ENCODE peak calls at places on chromosomes 11 and 22, in seven cellular contexts. G, P, I, Z, N, X and M are unnamed samples.
A peak's percentile ranks its signal among the peaks of the same experiment; 100 is the strongest.

GRCh38 chr11:68643576-68643975 is 40.8 kb upstream of the GAL start:
- DNase-seq in N (peak; percentile 41), P (no peak), G (no peak), X (no peak), I (no peak), Z (no peak), M (no peak)

GRCh38 chr11:74443071-74443864 is 24.1 kb downstream of the KCNE3 start:
- DNase-seq in G (no peak), Z (no peak), I (no peak), X (peak; percentile 66), P (no peak), N (peak; percentile 27), M (no peak)

GRCh38 chr11:19258651-19259230 is 18.0 kb upstream of the E2F8 start:
- DNase-seq in P (no peak), G (no peak), Z (no peak), I (no peak), X (no peak), N (no peak), M (no peak)

GRCh38 chr11:95680169-95680929 is 109.2 kb downstream of the FAM76B start:
- DNase-seq in Z (no peak), I (no peak), X (no peak), N (peak; percentile 86), P (no peak), G (no peak), M (no peak)

GRCh38 chr11:12889243-12889642 is 119.9 kb upstream of the RASSF10 start:
- DNase-seq in I (peak; percentile 82), P (peak; percentile 60), N (peak; percentile 88), Z (peak; percentile 58), X (no peak), G (no peak), M (peak; percentile 86)

GRCh38 chr11:119919656-119920055 is 190.7 kb upstream of the NECTIN1 start:
- DNase-seq in N (no peak), Z (no peak), G (no peak), P (no peak), X (no peak), I (no peak), M (no peak)

GRCh38 chr22:39153220-39153860 is 860 bp upstream of the CBX7 start:
- DNase-seq in N (no peak), I (peak; percentile 72), Z (no peak), P (no peak), G (no peak), X (no peak), M (no peak)

GRCh38 chr11:129440028-129440630 is 64.5 kb downstream of the BARX2 start:
- DNase-seq in X (peak; percentile 95), I (no peak), G (no peak), Z (no peak), P (no peak), N (no peak), M (no peak)

GRCh38 chr11:92159931-92160330 is 64.7 kb upstream of the FAT3 start:
- DNase-seq in Z (no peak), X (no peak), N (no peak), I (no peak), P (no peak), G (no peak), M (no peak)

GRCh38 chr11:2932850-2933251 is 3.6 kb upstream of the PHLDA2 start:
- DNase-seq in P (no peak), N (no peak), I (peak; percentile 60), G (no peak), Z (no peak), X (no peak), M (no peak)

GRCh38 chr11:27296406-27296994 is 66.5 kb downstream of the CCDC34 start:
- DNase-seq in G (no peak), P (no peak), Z (no peak), X (peak; percentile 52), I (no peak), N (peak; percentile 72), M (no peak)

GRCh38 chr22:37080438-37080837 is 28.9 kb downstream of the KCTD17 start:
- DNase-seq in Z (no peak), I (no peak), P (no peak), N (no peak), G (no peak), X (no peak), M (no peak)

GRCh38 chr11:76685237-76685636 is 14.7 kb upstream of the LRRC32 start:
- DNase-seq in P (no peak), G (no peak), Z (no peak), X (no peak), N (no peak), I (no peak), M (no peak)

GRCh38 chr11:73856001-73856663 is 20.5 kb downstream of the COA4 start:
- DNase-seq in I (no peak), N (no peak), P (no peak), Z (no peak), X (no peak), G (no peak), M (no peak)

GRCh38 chr11:115132829-115133228 is 371.4 kb downstream of the CADM1 start:
- DNase-seq in I (no peak), X (no peak), P (no peak), G (no peak), Z (no peak), N (no peak), M (no peak)
- TF ChIP-seq CTCF in I (no peak), X (no peak), P (no peak), G (peak; percentile 41), Z (peak; percentile 7), N (no peak), M (no peak)

GRCh38 chr11:121450424-121450823 is 1.7 kb upstream of the SORL1 start:
- DNase-seq in I (no peak), Z (no peak), P (no peak), N (no peak), X (no peak), G (no peak), M (no peak)

GRCh38 chr11:121449123-121449522 is 3.0 kb upstream of the SORL1 start:
- DNase-seq in G (no peak), N (no peak), P (no peak), I (no peak), X (no peak), Z (no peak), M (no peak)

GRCh38 chr11:121446752-121447156 is 5.4 kb upstream of the SORL1 start:
- DNase-seq in Z (no peak), X (no peak), N (peak; percentile 19), G (no peak), I (no peak), P (no peak), M (no peak)

GRCh38 chr11:121449626-121450025 is 2.5 kb upstream of the SORL1 start:
- DNase-seq in I (no peak), X (no peak), P (no peak), N (no peak), G (no peak), Z (no peak), M (no peak)

DNA sequence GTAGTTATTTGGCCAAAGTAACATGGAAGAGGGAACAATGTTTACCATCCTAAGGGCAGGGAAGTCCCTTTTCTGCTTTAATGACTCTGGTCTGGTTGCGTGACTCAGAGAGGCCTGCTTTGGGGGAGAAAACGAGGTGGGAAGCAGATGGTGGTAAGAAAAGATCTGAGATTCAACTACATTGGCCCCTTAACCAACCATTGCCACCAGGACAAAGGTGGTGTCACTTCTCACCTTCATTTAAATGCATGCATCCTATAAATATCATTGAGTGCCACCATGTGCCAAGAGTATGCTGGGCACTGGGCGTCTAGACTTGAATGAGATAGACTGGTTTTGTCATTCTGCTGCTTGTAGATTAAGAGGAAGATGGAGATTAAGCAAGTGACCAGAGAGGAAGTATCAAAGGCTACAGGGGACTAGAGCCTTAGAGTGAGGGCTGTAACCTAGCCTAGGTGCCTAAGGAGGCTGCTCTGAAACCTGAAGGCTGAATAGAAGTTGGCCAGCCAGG is 3.6 kb upstream of the SORL1 start:
- DNase-seq in N (no peak), X (no peak), P (no peak), G (no peak), I (no peak), Z (no peak), M (no peak)
- H3K27ac ChIP-seq in N (no peak overlapping the region), X (no peak overlapping the region), P (no peak overlapping the region), G (peak overlapping the region; percentile 25), I (no peak overlapping the region), Z (no peak overlapping the region), M (no peak overlapping the region)

DNA sequence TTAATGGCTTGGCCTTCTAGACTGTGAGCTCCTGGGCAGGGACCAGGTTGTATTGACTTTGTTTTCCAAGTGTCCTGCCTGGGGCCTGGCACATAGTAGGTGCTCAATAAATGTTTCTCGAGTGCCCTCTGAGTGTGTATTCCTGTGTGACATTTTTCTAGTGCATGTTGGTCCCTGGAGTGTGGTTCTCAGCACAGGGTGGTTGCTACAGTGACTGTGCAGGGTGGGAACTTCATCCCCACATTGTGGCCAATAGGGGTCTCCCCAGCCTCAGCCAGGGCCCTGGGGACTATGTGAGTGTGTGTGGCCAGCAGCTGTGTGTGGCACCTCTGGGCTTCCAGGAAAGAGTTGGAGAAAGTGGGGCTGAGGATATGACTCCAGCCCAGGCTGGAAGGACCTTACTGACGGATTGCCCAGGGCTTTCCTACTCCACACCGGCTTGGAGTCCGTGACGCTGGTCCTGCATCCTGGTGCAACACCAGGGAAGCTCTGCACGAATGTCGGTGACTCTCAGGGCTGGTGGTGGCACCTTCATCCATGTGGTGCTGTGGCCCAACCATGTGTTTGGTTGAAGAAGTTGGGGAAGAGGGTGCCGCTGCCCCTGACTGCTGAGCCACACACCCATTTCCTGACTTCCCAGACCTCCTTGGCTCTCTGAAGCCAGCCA is 9.0 kb upstream of the MARK2 start:
- DNase-seq in G (peak; percentile 49), N (peak; percentile 52), P (no peak), I (no peak), X (no peak), Z (no peak), M (no peak)
- TF ChIP-seq CTCF in G (peak; percentile 61), N (peak; percentile 34), P (no peak), I (no peak), X (no peak), Z (no peak), M (no peak)

GRCh38 chr11:65639623-65640482 is 2.0 kb downstream of the SIPA1 start:
- DNase-seq in X (no peak), G (peak; percentile 36), Z (no peak), N (no peak), I (no peak), P (no peak), M (no peak)
- H3K27ac ChIP-seq in X (peak overlapping the region; percentile 87), G (peak overlapping the region; percentile 48), Z (peak overlapping the region; percentile 84), N (no peak overlapping the region), I (peak overlapping the region; percentile 90), P (no peak overlapping the region), M (peak overlapping the region; percentile 2)

GRCh38 chr11:79160786-79161403 is 279.9 kb downstream of the TENM4 start:
- DNase-seq in P (no peak), Z (no peak), X (no peak), I (no peak), G (no peak), N (peak; percentile 71), M (no peak)
- TF ChIP-seq CTCF in P (peak; percentile 29), Z (no peak), X (no peak), I (no peak), G (peak; percentile 38), N (peak; percentile 78), M (no peak)

DNA sequence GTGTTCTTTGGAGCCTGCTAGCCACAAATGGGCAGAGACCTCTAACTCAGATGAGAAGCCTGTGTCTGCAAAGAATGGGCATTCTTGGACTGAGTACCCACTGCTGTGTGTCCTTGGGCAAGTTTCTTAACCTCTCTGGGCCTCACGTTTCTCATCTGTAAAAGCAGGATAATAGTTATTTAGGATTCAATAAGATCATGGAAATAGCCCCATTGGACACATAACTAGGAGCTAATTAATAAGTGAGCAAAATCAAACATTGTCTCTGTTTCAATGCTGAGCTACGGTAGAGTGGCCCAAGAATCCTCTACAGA is 61.2 kb upstream of the WNT7B start:
- DNase-seq in N (no peak), G (no peak), X (no peak), Z (no peak), I (no peak), P (no peak), M (no peak)
- H3K27ac ChIP-seq in N (no peak overlapping the region), G (no peak overlapping the region), X (peak overlapping the region; percentile 95), Z (peak overlapping the region; percentile 99), I (no peak overlapping the region), P (no peak overlapping the region), M (no peak overlapping the region)

GRCh38 chr11:109697140-109697843 is 275.3 kb downstream of the C11orf87 start:
- DNase-seq in X (peak; percentile 13), I (no peak), P (no peak), Z (no peak), N (peak; percentile 79), G (peak; percentile 8), M (no peak)
- TF ChIP-seq CTCF in X (peak; percentile 41), I (no peak), P (no peak), Z (no peak), N (peak; percentile 81), G (peak; percentile 66), M (no peak)